ENCODE peak calls at places on chromosomes 3 and 15, in four cellular contexts. J is activated B cell treated with CpG ODN at 0.5 μM for 24 hours; D is Right ventricle myocardium inferior; X is stimulated activated naive B cell treated with anti-CD40 and anti-IgM and Interleukin-4, amounts not matched to agents 10 μg/mL and 1 μg/mL and 100 μg/mL, for 72 hours. Y is an unnamed sample.

GRCh38 chr3:196145420-196146262 is 63.8 kb upstream of the TFRC start:
- ATAC-seq in X (no peak), D (no peak), J (no peak), Y (no peak)

GRCh38 chr3:174776123-174776522 is 83.0 kb upstream of the NAALADL2 start:
- ATAC-seq in D (no peak), J (no peak), X (no peak), Y (no peak)

GRCh38 chr15:73081321-73081958 is 29.2 kb downstream of the NEO1 start:
- ATAC-seq in J (no peak), X (peak), D (no peak), Y (no peak)

GRCh38 chr15:70702584-70702983 is 60.8 kb downstream of the UACA start:
- ATAC-seq in D (peak), X (no peak), J (no peak), Y (no peak)

GRCh38 chr15:29815000-29815704 is 7.1 kb downstream of the TJP1 start:
- ATAC-seq in X (no peak), J (no peak), D (peak), Y (no peak)

GRCh38 chr15:41911691-41912345 is 18.0 kb upstream of the SPTBN5 start:
- ATAC-seq in D (no peak), J (no peak), X (no peak), Y (no peak)

GRCh38 chr3:105752791-105753415 is 115.9 kb downstream of the CBLB start:
- ATAC-seq in D (peak), X (peak), J (peak), Y (peak)

GRCh38 chr3:81218023-81218422 is 543.4 kb downstream of the GBE1 start:
- ATAC-seq in J (no peak), D (no peak), X (no peak), Y (no peak)

GRCh38 chr15:36797128-36797527 is 217.7 kb downstream of the CDIN1 start:
- ATAC-seq in D (no peak), X (no peak), J (no peak), Y (no peak)

GRCh38 chr15:68626739-68627138 is 47.9 kb downstream of the CORO2B start:
- ATAC-seq in J (no peak), D (no peak), X (no peak), Y (no peak)

GRCh38 chr3:40086890-40087884 is 222.3 kb upstream of the EIF1B start:
- ATAC-seq in J (no peak), D (no peak), X (no peak), Y (no peak)

GRCh38 chr15:43134157-43134637 is 811 bp downstream of the TMEM62 start:
- ATAC-seq in J (no peak), X (peak), D (no peak), Y (peak)

GRCh38 chr3:77038928-77039605 is 832 bp upstream of the ROBO2 start:
- ATAC-seq in D (peak), X (no peak), J (no peak), Y (no peak)

GRCh38 chr15:31274496-31275330 is 51.9 kb upstream of the KLF13 start:
- ATAC-seq in D (no peak), J (no peak), X (no peak), Y (no peak)

GRCh38 chr3:71062920-71063767 is 520.4 kb downstream of the FOXP1 start:
- ATAC-seq in X (peak), D (peak), J (peak), Y (peak)

GRCh38 chr3:140470211-140470610 is 207.7 kb upstream of the TRIM42 start:
- ATAC-seq in X (no peak), J (no peak), D (no peak), Y (no peak)

GRCh38 chr3:182490601-182491485 is 302.5 kb upstream of the ATP11B start:
- ATAC-seq in J (no peak), D (no peak), X (no peak), Y (no peak)

GRCh38 chr3:137204409-137204808 is 246.6 kb downstream of the IL20RB start:
- ATAC-seq in J (no peak), X (no peak), D (no peak), Y (no peak)

GRCh38 chr3:148023994-148024393 is 614.8 kb downstream of the ZIC1 start:
- ATAC-seq in J (no peak), X (no peak), D (peak), Y (no peak)

GRCh38 chr15:59227021-59227420 is 20.4 kb downstream of the LDHAL6B start:
- ATAC-seq in J (no peak), X (no peak), D (no peak), Y (no peak)

GRCh38 chr3:36741285-36741684 is 23.1 kb downstream of the DCLK3 start:
- ATAC-seq in J (no peak), X (no peak), D (no peak), Y (no peak)